ENCODE peak calls at places on chromosomes 12 and 14, in five cellular contexts. R is SK-N-SH, W is bronchial epithelial cell, U is chondrocyte, S is substantia nigra. L is an unnamed sample.

GRCh38 chr14:30177776-30178175 is 250.1 kb upstream of the PRKD1 start:
- DNase-seq in R (no peak), W (no peak), U (no peak), S (no peak), L (no peak)

GRCh38 chr12:127785535-127785934 is 481.4 kb upstream of the TMEM132C start:
- DNase-seq in R (no peak), W (peak; percentile 1), U (no peak), S (no peak), L (no peak)

GRCh38 chr12:15787801-15788200 is 1.4 kb downstream of the EPS8 start:
- DNase-seq in R (no peak), W (no peak), U (no peak), S (no peak), L (peak; percentile 31)

GRCh38 chr12:122012184-122012583 is 9.5 kb upstream of the BCL7A start:
- DNase-seq in R (no peak), W (no peak), U (no peak), S (no peak), L (no peak)

GRCh38 chr12:47360771-47361388 is 281.1 kb upstream of the AMIGO2 start:
- DNase-seq in R (no peak), W (no peak), U (no peak), S (no peak), L (no peak)

GRCh38 chr12:38890102-38890501 is 15.3 kb downstream of the CPNE8 start:
- DNase-seq in R (peak; percentile 7), W (peak; percentile 65), U (no peak), S (no peak), L (no peak)

GRCh38 chr12:19003110-19003509 is 126.4 kb upstream of the PLEKHA5 start:
- DNase-seq in R (no peak), W (no peak), U (no peak), S (no peak), L (no peak)

GRCh38 chr14:57883061-57883460 is 17.2 kb upstream of the SLC35F4 start:
- DNase-seq in R (no peak), W (no peak), U (no peak), S (no peak), L (no peak)

GRCh38 chr12:6460751-6461371 is 9.0 kb downstream of the TAPBPL start:
- DNase-seq in R (no peak), W (no peak), U (no peak), S (no peak), L (no peak)

GRCh38 chr14:94062344-94062904 is 18.6 kb downstream of the DDX24 start:
- DNase-seq in R (no peak), W (peak; percentile 86), U (no peak), S (no peak), L (peak; percentile 74)

GRCh38 chr14:87934185-87934584 is 58.8 kb downstream of the GALC start:
- DNase-seq in R (no peak), W (peak; percentile 8), U (no peak), S (no peak), L (no peak)

GRCh38 chr12:56115329-56115728 is 1.1 kb upstream of the RPL41 start:
- DNase-seq in R (no peak), W (peak; percentile 37), U (no peak), S (no peak), L (peak; percentile 57)

L was measured in mammary epithelial cell.